ENCODE peak calls at places on chromosomes 4 and X, in ten cellular contexts. V is GM12878, O is fibroblast of lung, B is IMR-90, A is MM.1S, J is ovary, E is suprapubic skin, Z is cardiac muscle cell, K is lung, U is heart left ventricle. I is an unnamed sample.
A peak's percentile ranks its signal among the peaks of the same experiment; 100 is the strongest.

GRCh38 chr4:37892641-37893040 is 1.8 kb downstream of the TBC1D1 start:
- DNase-seq in V (peak; percentile 61), O (no peak), B (no peak), A (peak; percentile 15), J (no peak), E (no peak), Z (no peak), K (no peak), U (no peak), I (no peak)

GRCh38 chrX:116204947-116205346 is 34.4 kb downstream of the AGTR2 start:
- DNase-seq in V (no peak), O (peak; percentile 0), B (no peak), A (peak; percentile 26), J (no peak), E (no peak), Z (peak; percentile 56), K (no peak), U (no peak), I (no peak)

GRCh38 chrX:33892670-33893069 is 239.4 kb downstream of the FAM47A start:
- DNase-seq in V (no peak), O (no peak), B (no peak), A (no peak), J (no peak), E (no peak), Z (no peak), K (no peak), U (no peak), I (no peak)

GRCh38 chrX:129115104-129115503 is 408.2 kb downstream of the SMARCA1 start:
- DNase-seq in V (no peak), O (peak; percentile 3), B (peak; percentile 8), A (peak; percentile 48), J (no peak), E (no peak), Z (peak; percentile 81), K (no peak), U (no peak), I (peak; percentile 14)

GRCh38 chrX:150621652-150622051 is 53.2 kb downstream of the MTM1 start:
- DNase-seq in V (no peak), O (no peak), B (no peak), A (no peak), J (no peak), E (no peak), Z (no peak), K (no peak), U (no peak), I (no peak)

GRCh38 chrX:6228720-6229119 is at the start of gene NLGN4X:
- DNase-seq in V (no peak), O (peak; percentile 29), B (no peak), A (no peak), J (peak; percentile 18), E (no peak), Z (peak; percentile 15), K (no peak), U (no peak), I (no peak)

GRCh38 chr4:119671205-119671604 is 42.6 kb upstream of the PDE5A start:
- DNase-seq in V (no peak), O (peak; percentile 56), B (no peak), A (no peak), J (no peak), E (no peak), Z (no peak), K (no peak), U (no peak), I (no peak)

GRCh38 chrX:150094996-150095395 is 156.7 kb upstream of the EOLA2 start:
- DNase-seq in V (no peak), O (peak; percentile 80), B (no peak), A (no peak), J (no peak), E (no peak), Z (no peak), K (no peak), U (no peak), I (no peak)

GRCh38 chr4:73447701-73448100 is 11.7 kb downstream of the AFP start:
- DNase-seq in V (no peak), O (peak; percentile 82), B (peak; percentile 56), A (no peak), J (no peak), E (no peak), Z (no peak), K (no peak), U (no peak), I (no peak)

GRCh38 chrX:132090370-132091152 is 37.3 kb downstream of the FRMD7 start:
- DNase-seq in V (no peak), O (no peak), B (no peak), A (no peak), J (no peak), E (no peak), Z (no peak), K (no peak), U (no peak), I (no peak)
- H3K4me1 ChIP-seq in V (no peaks in the 10 kb centered on the region), O (no peaks in the 10 kb centered on the region), B (no peaks in the 10 kb centered on the region), A (no peaks in the 10 kb centered on the region), J (no peaks in the 10 kb centered on the region), E (no peaks in the 10 kb centered on the region), Z (no peaks in the 10 kb centered on the region), K (no peaks in the 10 kb centered on the region), U (no peaks in the 10 kb centered on the region), I (no peaks in the 10 kb centered on the region)

GRCh38 chr4:150257338-150257737 is 179.1 kb downstream of the DCLK2 start:
- DNase-seq in V (no peak), O (no peak), B (no peak), A (no peak), J (no peak), E (no peak), Z (no peak), K (no peak), U (no peak), I (no peak)

GRCh38 chr4:150255610-150256580 is 177.7 kb downstream of the DCLK2 start:
- DNase-seq in V (no peak), O (no peak), B (no peak), A (no peak), J (no peak), E (no peak), Z (no peak), K (no peak), U (peak; percentile 51), I (no peak)

GRCh38 chr4:150258569-150258968 is 180.3 kb downstream of the DCLK2 start:
- DNase-seq in V (no peak), O (no peak), B (no peak), A (no peak), J (no peak), E (no peak), Z (no peak), K (no peak), U (no peak), I (no peak)

GRCh38 chr4:150253965-150254364 is 175.7 kb downstream of the DCLK2 start:
- DNase-seq in V (no peak), O (no peak), B (no peak), A (no peak), J (no peak), E (no peak), Z (no peak), K (no peak), U (no peak), I (no peak)

GRCh38 chr4:150256841-150257273 is 178.6 kb downstream of the DCLK2 start:
- DNase-seq in V (no peak), O (no peak), B (no peak), A (no peak), J (no peak), E (no peak), Z (no peak), K (no peak), U (no peak), I (no peak)
- TF ChIP-seq CTCF in V (no peak), O (no peak), B (no peak), A (no peak), J (no peak), E (no peak), Z (no peak), K (no peak), U (no peak), I (no peak)

GRCh38 chr4:2480649-2481048 is 11.7 kb downstream of the RNF4 start:
- DNase-seq in V (no peak), O (no peak), B (no peak), A (no peak), J (no peak), E (no peak), Z (no peak), K (no peak), U (no peak), I (no peak)

GRCh38 chr4:2482192-2482591 is 13.3 kb downstream of the RNF4 start:
- DNase-seq in V (no peak), O (no peak), B (no peak), A (no peak), J (no peak), E (no peak), Z (no peak), K (no peak), U (no peak), I (no peak)

GRCh38 chr4:2483237-2483636 is 14.3 kb downstream of the RNF4 start:
- DNase-seq in V (no peak), O (no peak), B (no peak), A (no peak), J (no peak), E (no peak), Z (no peak), K (no peak), U (no peak), I (no peak)

GRCh38 chr4:2484169-2484568 is 15.3 kb downstream of the RNF4 start:
- DNase-seq in V (no peak), O (no peak), B (no peak), A (no peak), J (no peak), E (no peak), Z (no peak), K (no peak), U (no peak), I (no peak)

GRCh38 chr4:2482693-2483092 is 13.8 kb downstream of the RNF4 start:
- DNase-seq in V (peak; percentile 67), O (peak; percentile 66), B (peak; percentile 35), A (no peak), J (no peak), E (no peak), Z (no peak), K (no peak), U (peak; percentile 84), I (no peak)
- H3K4me1 ChIP-seq in V (peaks cover 75% of the 10 kb centered on the region), O (no peaks in the 10 kb centered on the region), B (peaks cover 3% of the 10 kb centered on the region), A (peaks cover 62% of the 10 kb centered on the region), J (peaks cover 30% of the 10 kb centered on the region), E (peaks cover 78% of the 10 kb centered on the region), Z (peaks cover 10% of the 10 kb centered on the region), K (peaks cover 44% of the 10 kb centered on the region), U (peaks cover 100% of the 10 kb centered on the region), I (no peaks in the 10 kb centered on the region)

GRCh38 chrX:125203379-125203736 is 116.3 kb upstream of the TEX13C start:
- DNase-seq in V (no peak), O (no peak), B (no peak), A (no peak), J (no peak), E (peak; percentile 70), Z (peak; percentile 18), K (no peak), U (peak; percentile 17), I (peak; percentile 15)

GRCh38 chrX:125205918-125206665 is 113.6 kb upstream of the TEX13C start:
- DNase-seq in V (no peak), O (no peak), B (no peak), A (no peak), J (no peak), E (no peak), Z (peak; percentile 54), K (no peak), U (peak; percentile 18), I (no peak)

GRCh38 chrX:125203737-125204578 is 115.7 kb upstream of the TEX13C start:
- DNase-seq in V (no peak), O (peak; percentile 0), B (no peak), A (peak; percentile 7), J (no peak), E (peak; percentile 76), Z (peak; percentile 56), K (no peak), U (peak; percentile 33), I (no peak)

GRCh38 chrX:125202486-125203378 is 116.9 kb upstream of the TEX13C start:
- DNase-seq in V (no peak), O (no peak), B (no peak), A (no peak), J (no peak), E (no peak), Z (peak; percentile 0), K (no peak), U (peak; percentile 33), I (no peak)

GRCh38 chrX:125205084-125205917 is 114.4 kb upstream of the TEX13C start:
- DNase-seq in V (no peak), O (peak; percentile 6), B (no peak), A (no peak), J (no peak), E (peak; percentile 79), Z (peak; percentile 74), K (peak; percentile 34), U (peak; percentile 66), I (no peak)
- TF ChIP-seq CTCF in V (no peak), O (no peak), B (no peak), A (no peak), J (no peak), E (no peak), Z (no peak), K (no peak), U (peak; percentile 16), I (no peak)

I was measured in PC-9.